ENCODE peak calls at places on chromosomes 3 and 15, in five cellular contexts. T is tibial nerve, V is adrenal gland, O is A549, F is Peyer's patch. P is an unnamed sample.

GRCh38 chr15:62173215-62173614 is 8.1 kb upstream of the C2CD4B start:
- DNase-seq in T (no peak), V (no peak), O (no peak), F (no peak), P (no peak)

GRCh38 chr3:126536126-126536525 is 12.2 kb downstream of the CHST13 start:
- DNase-seq in T (no peak), V (peak), O (no peak), F (no peak), P (no peak)

GRCh38 chr15:50059883-50060282 is 59.1 kb downstream of the ATP8B4 start:
- DNase-seq in T (no peak), V (no peak), O (no peak), F (no peak), P (no peak)

GRCh38 chr3:186983372-186984058 is 53.2 kb downstream of the ST6GAL1 start:
- DNase-seq in T (no peak), V (no peak), O (no peak), F (no peak), P (no peak)

GRCh38 chr3:4907647-4908046 is 71.6 kb upstream of the BHLHE40 start:
- DNase-seq in T (no peak), V (no peak), O (no peak), F (no peak), P (no peak)

GRCh38 chr3:13825821-13826220 is 54.0 kb downstream of the WNT7A start:
- DNase-seq in T (no peak), V (no peak), O (no peak), F (no peak), P (no peak)

GRCh38 chr3:33918357-33918756 is 119.9 kb downstream of the PDCD6IP start:
- DNase-seq in T (no peak), V (no peak), O (no peak), F (no peak), P (no peak)

GRCh38 chr3:124272611-124273151 is 280.8 kb upstream of the ROPN1 start:
- DNase-seq in T (no peak), V (no peak), O (no peak), F (no peak), P (no peak)

GRCh38 chr3:51386159-51386851 is 1.2 kb downstream of the MANF start:
- DNase-seq in T (no peak), V (no peak), O (no peak), F (no peak), P (no peak)

GRCh38 chr15:51312132-51312531 is 26.3 kb downstream of the CYP19A1 start:
- DNase-seq in T (no peak), V (no peak), O (no peak), F (no peak), P (no peak)

GRCh38 chr3:32175607-32176197 is 62.8 kb upstream of the CMTM8 start:
- DNase-seq in T (no peak), V (peak), O (peak), F (peak), P (peak)

GRCh38 chr3:11604139-11604895 is 39.4 kb downstream of the VGLL4 start:
- DNase-seq in T (no peak), V (no peak), O (no peak), F (no peak), P (no peak)

GRCh38 chr3:195005251-195005620 is 265.7 kb downstream of the XXYLT1 start:
- DNase-seq in T (no peak), V (no peak), O (no peak), F (peak), P (no peak)

GRCh38 chr3:18390024-18390660 is 35.0 kb downstream of the SATB1 start:
- DNase-seq in T (no peak), V (no peak), O (no peak), F (no peak), P (no peak)

GRCh38 chr3:13030649-13031048 is 42.6 kb downstream of the IQSEC1 start:
- DNase-seq in T (no peak), V (no peak), O (no peak), F (no peak), P (no peak)

GRCh38 chr3:160754371-160754854 is 1.6 kb upstream of the PPM1L start:
- DNase-seq in T (peak), V (peak), O (no peak), F (peak), P (no peak)

GRCh38 chr3:195023989-195024388 is 247.0 kb downstream of the XXYLT1 start:
- DNase-seq in T (no peak), V (no peak), O (no peak), F (peak), P (no peak)

GRCh38 chr3:146638718-146639117 is 33.6 kb upstream of the PLSCR5 start:
- DNase-seq in T (no peak), V (no peak), O (no peak), F (no peak), P (no peak)

GRCh38 chr15:39413558-39413957 is 167.3 kb upstream of the THBS1 start:
- DNase-seq in T (no peak), V (no peak), O (no peak), F (no peak), P (no peak)

GRCh38 chr15:90934256-90934948 is 683 bp upstream of the UNC45A start:
- DNase-seq in T (peak), V (peak), O (peak), F (peak), P (peak)

GRCh38 chr3:163951397-163951987 is 1126.8 kb downstream of the SI start:
- DNase-seq in T (no peak), V (no peak), O (no peak), F (no peak), P (no peak)

GRCh38 chr15:74036271-74037170 is 42.0 kb downstream of the PML start:
- DNase-seq in T (peak), V (peak), O (peak), F (peak), P (peak)

GRCh38 chr3:174937488-174937887 is 78.4 kb downstream of the NAALADL2 start:
- DNase-seq in T (no peak), V (no peak), O (no peak), F (no peak), P (no peak)

GRCh38 chr3:37996785-37997301 is 6.3 kb downstream of the VILL start:
- DNase-seq in T (peak), V (peak), O (peak), F (peak), P (peak)

GRCh38 chr3:37999836-38000235 is 9.2 kb downstream of the VILL start:
- DNase-seq in T (no peak), V (peak), O (no peak), F (peak), P (no peak)

GRCh38 chr3:37995652-37996641 is 5.4 kb downstream of the VILL start:
- DNase-seq in T (no peak), V (peak), O (no peak), F (peak), P (no peak)

GRCh38 chr3:37997321-37997720 is 6.7 kb downstream of the VILL start:
- DNase-seq in T (no peak), V (peak), O (no peak), F (peak), P (no peak)

DNA sequence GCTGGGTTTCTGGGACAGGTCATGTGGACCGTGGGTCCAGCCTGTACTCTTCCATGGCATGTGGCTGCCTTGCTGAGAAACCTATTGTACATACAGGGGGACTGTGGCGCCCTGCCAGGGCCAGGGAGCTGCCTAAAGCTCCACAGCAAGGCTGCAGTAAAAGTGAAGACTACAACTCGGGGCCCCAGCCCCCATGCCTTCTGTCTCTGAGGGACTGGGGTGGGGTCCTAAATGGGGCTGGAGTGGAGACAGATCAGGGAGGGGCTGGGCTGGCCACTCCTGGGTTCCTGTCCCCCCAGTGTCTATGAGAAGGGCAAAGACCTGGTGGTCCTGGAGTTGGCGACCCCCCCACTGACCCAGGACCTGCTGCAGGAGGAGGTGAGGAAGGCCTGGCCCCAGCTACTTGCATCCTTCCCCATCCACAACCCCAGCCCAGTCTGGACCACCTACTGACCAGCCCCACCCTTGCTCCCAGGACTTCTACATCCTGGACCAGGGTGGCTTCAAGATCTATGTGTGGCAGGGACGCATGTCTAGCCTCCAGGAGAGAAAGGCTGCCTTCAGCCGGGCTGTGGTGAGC is 7.3 kb downstream of the VILL start:
- DNase-seq in T (no peak), V (peak), O (no peak), F (peak), P (no peak)
- TF ChIP-seq POLR2A in T (no peak), V (no peak), O (no peak), F (no peak), P (no peak)

GRCh38 chr15:31228980-31229826 is 97.4 kb upstream of the KLF13 start:
- DNase-seq in T (no peak), V (no peak), O (peak), F (peak), P (peak)

GRCh38 chr15:31234815-31235214 is 91.8 kb upstream of the KLF13 start:
- DNase-seq in T (no peak), V (no peak), O (no peak), F (peak), P (no peak)

GRCh38 chr15:31227235-31227634 is 99.4 kb upstream of the KLF13 start:
- DNase-seq in T (no peak), V (no peak), O (no peak), F (no peak), P (no peak)

GRCh38 chr15:31227954-31228542 is 98.6 kb upstream of the KLF13 start:
- DNase-seq in T (no peak), V (no peak), O (no peak), F (peak), P (no peak)

DNA sequence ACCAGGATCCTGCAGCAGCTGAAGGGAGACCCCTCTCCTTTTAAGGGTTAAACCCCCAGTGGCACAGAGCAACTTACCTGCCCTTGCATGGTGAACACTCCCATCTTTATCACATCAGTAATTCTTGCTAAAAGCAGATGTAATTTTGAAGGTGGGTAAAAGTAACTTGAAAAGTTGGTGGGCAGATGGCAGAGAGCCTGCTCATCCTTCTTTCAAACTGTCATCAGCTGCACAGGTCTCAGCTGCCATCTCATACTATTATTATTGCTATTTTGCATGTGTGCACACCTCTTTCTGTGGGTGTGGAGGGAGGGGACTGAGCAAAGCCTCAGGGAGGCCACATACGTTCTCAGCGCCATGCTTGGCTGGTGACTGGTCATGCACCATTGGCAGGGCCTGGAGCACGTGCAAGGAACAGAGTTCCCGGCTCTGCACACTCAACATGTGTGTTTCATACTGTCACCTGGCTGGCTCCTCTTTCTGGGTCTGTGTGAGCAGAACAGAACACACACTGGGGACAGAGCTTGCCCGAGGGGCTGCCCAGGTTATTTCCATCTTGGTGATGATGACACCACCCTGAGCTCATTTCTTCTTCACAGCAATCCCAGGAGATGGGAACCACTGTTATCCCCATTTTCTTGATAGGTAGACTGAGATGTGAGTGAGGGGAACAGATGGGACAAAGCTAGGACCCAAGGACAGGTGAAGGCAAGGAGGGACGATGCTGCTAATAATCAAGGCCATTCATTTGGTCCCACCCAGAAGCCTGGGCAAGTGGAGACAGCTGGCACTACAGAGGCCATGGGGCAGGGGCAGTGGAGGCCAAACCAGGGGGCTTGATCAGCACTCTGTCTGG is 95.8 kb upstream of the KLF13 start:
- DNase-seq in T (no peak), V (no peak), O (no peak), F (peak), P (no peak)
- TF ChIP-seq POLR2A in T (no peak), V (no peak), O (no peak), F (no peak), P (no peak)

GRCh38 chr3:98534734-98535133 is 3.0 kb downstream of the GPR15 start:
- DNase-seq in T (no peak), V (no peak), O (no peak), F (no peak), P (no peak)
- TF ChIP-seq POLR2A in T (no peak), V (no peak), O (no peak), F (no peak), P (no peak)

GRCh38 chr15:34318277-34319079 is 19.1 kb downstream of the SLC12A6 start:
- DNase-seq in T (no peak), V (peak), O (peak), F (peak), P (peak)
- TF ChIP-seq POLR2A in T (no peak), V (no peak), O (peak), F (peak), P (no peak)

GRCh38 chr15:76982356-76982755 is 12.6 kb upstream of the PSTPIP1 start:
- DNase-seq in T (no peak), V (no peak), O (no peak), F (no peak), P (no peak)

GRCh38 chr15:76982756-76983155 is 12.2 kb upstream of the PSTPIP1 start:
- DNase-seq in T (no peak), V (no peak), O (no peak), F (no peak), P (no peak)

GRCh38 chr15:76987276-76987675 is 7.7 kb upstream of the PSTPIP1 start:
- DNase-seq in T (no peak), V (no peak), O (no peak), F (no peak), P (no peak)

GRCh38 chr15:76986743-76987142 is 8.2 kb upstream of the PSTPIP1 start:
- DNase-seq in T (no peak), V (no peak), O (no peak), F (no peak), P (no peak)

DNA sequence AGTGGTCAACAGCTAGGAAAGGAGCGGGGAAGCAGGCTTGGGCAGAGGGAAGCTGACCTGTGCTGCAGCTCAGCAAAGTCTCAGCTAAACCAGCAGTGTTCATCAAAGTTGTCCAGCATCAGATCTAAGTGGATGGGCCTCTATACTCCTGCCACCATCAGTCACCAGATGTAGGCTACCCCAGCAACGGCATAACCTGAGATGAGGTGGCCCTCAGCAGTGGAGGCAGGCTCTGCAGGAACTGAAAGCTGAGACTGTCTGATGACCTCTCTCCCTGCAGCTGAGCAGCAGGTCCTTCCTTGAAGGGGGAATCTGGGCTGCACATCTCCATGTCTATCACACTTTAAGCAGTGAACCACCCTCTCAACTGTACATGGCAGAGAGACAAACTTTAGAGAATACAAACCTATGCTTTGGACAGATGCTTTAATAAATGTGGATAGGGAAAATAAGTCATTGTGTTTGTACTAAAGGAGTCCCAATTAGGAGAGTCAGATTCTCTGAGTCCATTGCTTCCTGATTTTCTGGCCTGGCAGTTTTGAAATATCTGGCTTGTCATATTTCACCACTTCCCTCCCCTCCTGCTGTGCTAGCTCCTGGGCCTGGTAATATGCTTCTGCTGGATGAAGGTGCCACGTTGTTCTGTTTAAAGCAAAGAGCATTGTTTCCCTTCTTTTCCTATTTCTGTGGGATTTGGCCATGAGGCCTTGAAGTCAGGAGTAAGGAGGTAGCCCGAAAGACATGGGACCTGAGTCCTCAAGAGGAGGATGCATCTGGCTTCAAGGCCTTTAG is 11.1 kb upstream of the PSTPIP1 start:
- DNase-seq in T (no peak), V (no peak), O (no peak), F (no peak), P (no peak)
- TF ChIP-seq POLR2A in T (no peak), V (no peak), O (no peak), F (no peak), P (no peak)

GRCh38 chr3:157159037-157159761 is 748 bp downstream of the CCNL1 start:
- DNase-seq in T (no peak), V (peak), O (peak), F (peak), P (no peak)
- TF ChIP-seq POLR2A in T (no peak), V (no peak), O (no peak), F (peak), P (no peak)

DNA sequence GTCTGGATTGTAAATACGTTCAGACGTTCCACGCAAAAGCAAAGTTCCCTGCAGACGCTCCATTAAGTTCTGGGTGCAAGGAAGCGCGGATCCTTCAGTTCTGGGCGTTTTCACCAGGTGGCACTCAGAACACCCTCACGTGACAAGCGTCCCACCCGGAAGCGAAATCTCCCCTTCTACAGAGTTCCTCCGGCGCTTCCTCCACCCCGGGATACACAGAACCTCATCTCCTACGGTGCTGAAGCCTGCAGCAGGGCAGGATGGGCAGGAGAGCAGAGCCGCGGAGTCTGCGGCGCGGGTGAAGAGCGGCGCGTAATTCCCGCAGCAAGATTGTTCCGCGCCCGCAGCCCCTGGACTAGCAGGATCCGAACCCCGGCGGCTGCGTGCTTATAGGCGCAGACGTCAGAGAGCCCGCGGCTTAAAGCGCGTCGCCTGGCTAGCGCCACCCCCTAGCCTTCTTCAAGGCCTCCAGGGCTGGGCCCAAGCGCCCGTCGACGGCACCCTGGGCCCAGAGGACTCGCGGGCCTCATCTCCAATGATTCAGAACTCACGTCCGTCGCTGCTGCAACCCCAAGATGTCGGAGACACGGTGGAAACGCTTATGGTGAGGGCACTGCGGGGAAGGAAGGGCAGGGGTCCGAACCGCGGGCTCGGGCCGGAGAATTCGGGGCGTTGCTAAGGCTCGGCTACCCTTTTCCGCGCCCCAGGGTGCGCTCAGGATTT is at the start of gene SLC25A38:
- DNase-seq in T (peak), V (peak), O (peak), F (peak), P (peak)
- TF ChIP-seq POLR2A in T (peak), V (peak), O (peak), F (peak), P (peak)

DNA sequence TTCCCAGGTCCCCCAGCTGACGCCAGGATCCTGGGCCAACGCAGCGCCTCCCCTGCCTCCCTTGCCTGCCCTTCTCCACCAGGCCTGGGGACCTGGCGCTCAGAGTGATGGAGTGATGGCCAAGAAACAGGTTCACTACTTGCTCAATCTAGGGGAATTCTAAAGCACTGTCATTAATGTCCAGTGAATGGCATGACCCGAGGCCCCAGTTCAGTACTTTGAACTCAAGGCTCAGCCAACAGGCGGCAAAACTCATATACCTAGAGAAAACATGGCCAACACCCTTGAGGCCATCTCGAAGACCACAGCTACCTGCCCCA is 24.0 kb downstream of the KLHL25 start:
- DNase-seq in T (no peak), V (no peak), O (no peak), F (no peak), P (no peak)
- TF ChIP-seq POLR2A in T (no peak), V (no peak), O (no peak), F (no peak), P (no peak)